ENCODE peak calls at places on chromosomes 5 and 9, in six cellular contexts. H is IMR-90, X is osteoblast, I is spleen, N is ovary, E is dorsolateral prefrontal cortex. M is an unnamed sample.

GRCh38 chr9:124222918-124223720 is 34.6 kb upstream of the NEK6 start:
- DNase-seq in H (peak; percentile 38), X (no peak), I (peak; percentile 93), N (no peak), E (peak; percentile 57), M (no peak)

GRCh38 chr9:20941177-20941690 is 90.2 kb downstream of the HACD4 start:
- DNase-seq in H (peak; percentile 71), X (peak; percentile 9), I (no peak), N (peak; percentile 31), E (no peak), M (no peak)

GRCh38 chr5:93096561-93096960 is 484.5 kb downstream of the NR2F1-AS1 start:
- DNase-seq in H (no peak), X (no peak), I (no peak), N (no peak), E (no peak), M (no peak)

GRCh38 chr5:174327317-174327864 is 281.9 kb downstream of the NSG2 start:
- DNase-seq in H (peak; percentile 69), X (peak; percentile 91), I (no peak), N (no peak), E (no peak), M (no peak)

GRCh38 chr9:71911908-71912325 is 478 bp downstream of the C9orf85 start:
- DNase-seq in H (peak; percentile 28), X (peak; percentile 62), I (no peak), N (no peak), E (no peak), M (no peak)

GRCh38 chr5:530556-530955 is 6.3 kb upstream of the SLC9A3 start:
- DNase-seq in H (no peak), X (no peak), I (peak; percentile 66), N (no peak), E (no peak), M (no peak)

GRCh38 chr5:7047862-7048261 is 334.6 kb downstream of the TENT4A start:
- DNase-seq in H (no peak), X (no peak), I (no peak), N (no peak), E (no peak), M (no peak)

GRCh38 chr5:26486631-26487030 is 551.8 kb downstream of the CDH9 start:
- DNase-seq in H (no peak), X (no peak), I (no peak), N (no peak), E (no peak), M (no peak)

GRCh38 chr5:152007556-152007955 is 82.9 kb upstream of the GLRA1 start:
- DNase-seq in H (no peak), X (no peak), I (no peak), N (no peak), E (no peak), M (no peak)

GRCh38 chr5:171965740-171966139 is 40.7 kb downstream of the FBXW11 start:
- DNase-seq in H (no peak), X (no peak), I (no peak), N (no peak), E (no peak), M (no peak)
- H3K27ac ChIP-seq in H (no peak overlapping the region), X (no peak overlapping the region), I (peak overlapping the region; percentile 57), N (no peak overlapping the region), E (peak overlapping the region; percentile 48), M (no peak overlapping the region)

DNA sequence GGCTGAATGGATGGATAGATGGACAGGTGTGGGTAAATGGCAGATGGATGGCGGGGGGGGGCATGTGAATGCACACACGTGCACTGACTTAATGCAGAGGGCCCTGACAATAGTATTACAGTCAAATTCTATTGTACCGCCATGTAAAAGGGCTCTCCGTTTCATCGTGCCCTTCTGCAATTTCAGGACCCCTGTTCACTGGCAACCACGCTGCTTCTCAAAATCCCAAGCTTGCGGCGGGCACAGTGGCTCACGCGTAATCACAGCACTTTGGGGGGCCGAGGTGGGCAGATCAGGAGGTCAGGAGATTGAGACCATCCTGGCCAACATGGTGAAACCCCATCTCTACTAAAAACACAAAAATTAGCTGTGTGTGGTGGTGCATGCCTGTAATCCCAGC is 211.4 kb downstream of the BNC2 start:
- DNase-seq in H (no peak), X (no peak), I (no peak), N (no peak), E (no peak), M (no peak)
- H3K4me3 ChIP-seq in H (no peak overlapping the region), X (no peak overlapping the region), I (no peak overlapping the region), N (no peak overlapping the region), E (no peak overlapping the region), M (no peak overlapping the region)

GRCh38 chr5:168047043-168047668 is 244.3 kb upstream of the WWC1 start:
- DNase-seq in H (peak; percentile 22), X (no peak), I (no peak), N (no peak), E (no peak), M (no peak)
- TF ChIP-seq CTCF in H (peak; percentile 35), X (peak; percentile 30), I (no peak), N (no peak), E (peak; percentile 34), M (no peak)

GRCh38 chr9:13557724-13558123 is 278.2 kb upstream of the MPDZ start:
- DNase-seq in H (no peak), X (no peak), I (no peak), N (no peak), E (no peak), M (no peak)
- H3K27ac ChIP-seq in H (no peak overlapping the region), X (no peak overlapping the region), I (no peak overlapping the region), N (no peak overlapping the region), E (no peak overlapping the region), M (no peak overlapping the region)

DNA sequence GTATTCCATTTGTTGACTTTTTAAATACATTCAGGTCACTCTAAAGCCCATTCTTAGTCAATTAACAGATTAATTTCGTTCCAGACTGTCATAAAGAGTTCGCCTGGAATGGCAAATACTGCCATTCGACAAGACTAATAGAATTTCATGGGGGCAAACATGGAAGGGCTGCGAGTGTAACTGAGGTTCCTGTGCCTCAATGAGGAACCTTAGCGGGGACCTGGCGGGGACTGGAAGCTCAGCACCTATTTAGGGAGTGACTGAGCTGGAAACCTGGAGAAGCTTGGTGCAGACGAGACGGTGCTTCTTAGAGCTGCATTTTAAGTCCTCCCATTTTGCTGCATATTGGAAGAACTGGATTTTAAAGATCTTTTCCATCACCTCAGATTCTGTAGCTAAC is 3.4 kb downstream of the VCAN start:
- DNase-seq in H (no peak), X (no peak), I (no peak), N (no peak), E (no peak), M (no peak)
- H3K4me3 ChIP-seq in H (peak overlapping the region; percentile 56), X (peak overlapping the region; percentile 89), I (peak overlapping the region; percentile 45), N (no peak overlapping the region), E (peak overlapping the region; percentile 75), M (peak overlapping the region; percentile 80)

DNA sequence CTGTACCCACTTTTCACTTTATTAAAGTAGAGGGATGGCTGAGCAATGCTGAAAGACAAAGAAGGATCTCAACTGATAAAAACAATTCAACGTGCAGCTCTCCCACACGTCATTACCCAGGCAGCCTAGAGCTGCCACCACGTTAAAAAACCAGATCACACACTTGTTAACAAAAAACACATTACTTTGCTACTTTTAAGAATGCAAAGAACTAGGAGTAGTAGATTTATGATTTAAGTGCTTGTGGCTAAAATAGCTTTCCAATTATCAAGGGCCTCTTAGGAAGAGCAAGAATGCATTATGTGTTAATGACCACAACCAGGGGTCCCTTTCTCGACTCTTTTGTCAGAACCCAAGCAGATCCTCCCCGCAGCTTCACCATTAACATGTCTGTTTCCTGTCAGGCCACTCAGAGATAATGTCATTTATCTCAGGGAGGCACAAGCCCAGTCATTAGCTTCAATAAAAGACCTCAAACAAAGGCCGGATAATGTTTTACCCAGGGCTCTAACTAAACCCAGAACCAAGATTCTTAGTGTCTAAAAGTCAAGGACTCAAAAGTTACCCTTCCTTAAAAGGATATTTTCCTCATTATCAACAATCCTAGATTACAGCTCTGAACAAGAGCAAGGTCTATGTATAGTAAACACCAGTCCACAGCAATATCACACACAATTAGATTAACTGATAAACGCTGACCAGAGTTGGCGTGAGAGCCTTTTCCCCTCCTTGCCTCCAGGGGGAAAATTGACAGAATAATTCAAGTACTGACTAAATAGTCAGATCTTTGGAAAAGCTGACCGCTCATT is 7.5 kb downstream of the ZNF608 start:
- DNase-seq in H (no peak), X (no peak), I (no peak), N (no peak), E (no peak), M (no peak)
- TF ChIP-seq CTCF in H (no peak), X (no peak), I (no peak), N (no peak), E (no peak), M (no peak)

GRCh38 chr9:77454668-77455067 is 193.5 kb downstream of the GNA14 start:
- DNase-seq in H (peak; percentile 64), X (no peak), I (no peak), N (no peak), E (no peak), M (no peak)
- H3K27ac ChIP-seq in H (no peak overlapping the region), X (peak overlapping the region; percentile 4), I (no peak overlapping the region), N (no peak overlapping the region), E (no peak overlapping the region), M (no peak overlapping the region)

GRCh38 chr5:179618923-179619554 is 4.4 kb downstream of the HNRNPH1 start:
- DNase-seq in H (no peak), X (no peak), I (no peak), N (no peak), E (no peak), M (no peak)

GRCh38 chr5:179620293-179620692 is 3.2 kb downstream of the HNRNPH1 start:
- DNase-seq in H (no peak), X (no peak), I (no peak), N (no peak), E (no peak), M (no peak)

GRCh38 chr5:179619776-179620175 is 3.7 kb downstream of the HNRNPH1 start:
- DNase-seq in H (peak; percentile 52), X (no peak), I (no peak), N (no peak), E (no peak), M (no peak)

GRCh38 chr5:179621551-179621971 is 1.9 kb downstream of the HNRNPH1 start:
- DNase-seq in H (no peak), X (no peak), I (peak; percentile 53), N (no peak), E (no peak), M (no peak)

GRCh38 chr5:179620703-179621350 is 2.6 kb downstream of the HNRNPH1 start:
- DNase-seq in H (no peak), X (no peak), I (no peak), N (no peak), E (no peak), M (no peak)
- H3K4me3 ChIP-seq in H (peak overlapping the region; percentile 27), X (peak overlapping the region; percentile 97), I (peak overlapping the region; percentile 83), N (peak overlapping the region; percentile 1), E (peak overlapping the region; percentile 99), M (peak overlapping the region; percentile 96)

GRCh38 chr5:21663082-21663481 is 1190.1 kb downstream of the CDH12 start:
- DNase-seq in H (no peak), X (no peak), I (no peak), N (no peak), E (no peak), M (no peak)
- TF ChIP-seq CTCF in H (no peak), X (no peak), I (no peak), N (no peak), E (no peak), M (no peak)